ENCODE peak calls at places on chromosomes 5 and 9, in seven cellular contexts. D is uterus, J is body of pancreas, Z is right lobe of liver, F is testis, K is A549, C is gastrocnemius medialis. S is an unnamed sample.

GRCh38 chr5:31329722-31330121 is 136.2 kb downstream of the CDH6 start:
- DNase-seq in Z (no peak), K (no peak), C (no peak), F (no peak), D (no peak), J (no peak), S (no peak)

GRCh38 chr5:181187500-181188213 is 17.3 kb downstream of the TRIM7 start:
- DNase-seq in J (peak), Z (peak), F (peak), D (peak), K (no peak), C (peak), S (peak)

GRCh38 chr9:14533867-14534650 is 159.2 kb downstream of the ZDHHC21 start:
- DNase-seq in Z (no peak), F (no peak), C (no peak), K (no peak), J (no peak), D (no peak), S (no peak)

GRCh38 chr9:15333376-15333881 is 26.4 kb upstream of the TTC39B start:
- DNase-seq in K (no peak), Z (no peak), C (no peak), D (no peak), J (no peak), F (no peak), S (no peak)

GRCh38 chr9:15372385-15373200 is 50.1 kb upstream of the SNAPC3 start:
- DNase-seq in F (no peak), D (no peak), C (no peak), Z (no peak), K (no peak), J (no peak), S (no peak)

GRCh38 chr5:171419663-171420428 is 399 bp downstream of the FGF18 start:
- DNase-seq in K (peak), F (peak), Z (no peak), C (no peak), J (peak), D (no peak), S (no peak)

GRCh38 chr9:35937227-35937626 is 20.7 kb downstream of the OR2S2 start:
- DNase-seq in F (no peak), C (no peak), J (no peak), Z (no peak), K (no peak), D (no peak), S (no peak)

GRCh38 chr9:129282308-129283211 is 104.5 kb upstream of the IER5L start:
- DNase-seq in D (no peak), C (peak), K (no peak), Z (no peak), F (peak), J (peak), S (no peak)

GRCh38 chr9:116617389-116617788 is 69.7 kb upstream of the TRIM32 start:
- DNase-seq in C (no peak), F (no peak), J (no peak), K (no peak), D (no peak), Z (no peak), S (no peak)

GRCh38 chr9:95048225-95049087 is 269.1 kb downstream of the FANCC start:
- DNase-seq in J (peak), Z (peak), F (peak), K (no peak), C (peak), D (peak), S (peak)

GRCh38 chr9:130026583-130027427 is 16.2 kb downstream of the FNBP1 start:
- DNase-seq in K (no peak), J (no peak), D (no peak), C (peak), Z (no peak), F (no peak), S (no peak)

GRCh38 chr9:124861342-124862229 is at the start of the genes ARPC5L and RPL35:
- DNase-seq in C (peak), F (peak), D (peak), K (peak), J (peak), Z (peak), S (peak)

GRCh38 chr5:173201636-173202265 is 33.3 kb downstream of the NKX2-5 start:
- DNase-seq in C (no peak), K (peak), J (no peak), Z (no peak), F (no peak), D (no peak), S (peak)

GRCh38 chr5:36066540-36067210 is at the start of gene UGT3A2:
- DNase-seq in C (no peak), D (no peak), Z (no peak), F (peak), J (no peak), K (no peak), S (no peak)

GRCh38 chr9:95570646-95571045 is 53.9 kb upstream of the PTCH1 start:
- DNase-seq in D (no peak), F (no peak), C (no peak), J (no peak), K (no peak), Z (no peak), S (peak)

GRCh38 chr9:128275198-128276007 is at the start of gene GOLGA2:
- DNase-seq in D (peak), Z (no peak), K (peak), F (peak), J (peak), C (no peak), S (peak)

GRCh38 chr5:102792705-102793104 is 37.6 kb downstream of the PAM start:
- DNase-seq in K (peak), F (no peak), D (no peak), Z (no peak), J (no peak), C (no peak), S (no peak)

GRCh38 chr5:84603557-84604185 is 219.0 kb upstream of the EDIL3 start:
- DNase-seq in D (no peak), J (no peak), Z (no peak), K (no peak), F (no peak), C (no peak), S (no peak)

GRCh38 chr5:140106101-140106500 is 7.8 kb upstream of the PURA start:
- DNase-seq in D (no peak), F (no peak), Z (no peak), C (no peak), K (no peak), J (no peak), S (no peak)

GRCh38 chr9:34550016-34550680 is 27.4 kb upstream of the ENHO start:
- DNase-seq in K (no peak), D (no peak), Z (no peak), F (no peak), C (no peak), J (peak), S (no peak)

GRCh38 chr5:112475747-112476435 is 56.8 kb upstream of the EPB41L4A start:
- DNase-seq in K (no peak), C (no peak), Z (no peak), J (no peak), D (no peak), F (no peak), S (no peak)

DNA sequence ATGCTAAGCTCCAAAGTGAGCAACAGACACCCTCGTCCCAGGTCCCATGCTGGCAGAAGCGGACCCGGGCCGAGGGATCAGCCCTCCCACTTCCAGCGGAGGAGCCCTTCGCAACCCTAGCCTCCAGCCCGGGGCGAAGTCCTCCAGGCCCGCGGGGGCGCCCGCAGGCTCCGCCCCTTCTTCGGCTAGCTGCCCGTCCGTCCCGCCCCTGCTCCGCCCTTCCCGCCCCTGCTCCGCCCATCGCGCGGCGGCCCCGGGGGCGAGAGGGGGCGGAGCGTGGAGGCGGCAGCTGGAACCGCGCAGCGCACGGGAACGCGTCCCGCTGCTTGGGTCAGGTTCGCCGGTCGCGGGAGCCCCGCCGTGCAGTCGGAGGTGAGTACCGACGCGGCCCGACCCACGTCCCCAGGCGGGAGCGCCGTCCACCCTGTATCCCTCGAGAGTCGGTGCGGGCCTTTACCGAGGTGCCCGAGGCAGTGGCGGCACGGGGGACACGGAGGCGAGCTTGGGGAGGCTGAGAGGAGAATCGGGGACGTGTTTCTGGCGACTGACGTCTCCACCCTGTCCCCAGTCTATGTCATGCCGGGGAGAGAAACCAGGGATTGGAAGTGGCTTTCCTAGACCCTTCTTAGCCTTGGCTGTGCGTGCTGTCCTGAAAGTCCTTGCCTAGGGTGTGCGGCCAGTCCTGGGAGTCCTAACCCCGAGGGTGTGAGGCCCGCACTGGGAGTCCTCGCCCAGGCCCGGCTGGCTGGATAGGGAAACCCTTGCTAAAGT is at the start of gene ACO1:
- DNase-seq in F (peak), C (peak), D (peak), Z (peak), K (peak), J (peak), S (peak)
- TF ChIP-seq POLR2A in F (peak), C (peak), D (peak), Z (peak), K (peak), J (peak), S (peak)

GRCh38 chr9:33264473-33265177 is at the start of the genes BAG1 and CHMP5:
- DNase-seq in F (peak), K (peak), D (peak), J (peak), Z (peak), C (peak), S (peak)
- TF ChIP-seq POLR2A in F (no peak), K (peak), D (peak), J (peak), Z (peak), C (peak), S (peak)

GRCh38 chr9:120868676-120869359 is 8.2 kb downstream of the PHF19 start:
- DNase-seq in K (peak), J (peak), D (peak), F (peak), Z (peak), C (peak), S (no peak)
- TF ChIP-seq POLR2A in K (peak), J (peak), D (peak), F (no peak), Z (no peak), C (peak), S (no peak)

DNA sequence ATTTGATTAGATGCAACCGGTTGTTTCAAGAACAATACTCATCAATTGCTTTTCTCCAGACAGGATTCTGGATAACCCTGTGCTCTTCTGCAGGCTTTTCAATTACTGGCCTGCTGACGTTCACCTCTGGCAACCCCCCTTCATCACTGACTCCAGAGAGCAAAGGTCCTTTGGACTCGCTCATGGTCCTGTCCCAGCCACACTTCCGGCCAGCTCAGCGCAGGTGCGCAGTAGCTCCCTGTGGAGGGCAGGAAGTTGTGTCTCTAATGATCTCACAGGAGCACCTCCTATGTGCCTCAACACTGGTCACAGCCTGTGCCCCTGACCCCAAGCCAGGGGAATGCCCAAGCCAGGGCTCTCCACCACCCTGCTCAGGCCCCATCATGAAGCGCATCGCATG is 44.0 kb downstream of the OLFM1 start:
- DNase-seq in Z (peak), J (no peak), K (no peak), C (no peak), F (no peak), D (no peak), S (no peak)
- TF ChIP-seq POLR2A in Z (no peak), J (no peak), K (no peak), C (no peak), F (no peak), D (no peak), S (no peak)

GRCh38 chr5:141654298-141654697 is 3.1 kb upstream of the FCHSD1 start:
- DNase-seq in J (no peak), F (no peak), C (no peak), Z (no peak), D (no peak), K (no peak), S (peak)

GRCh38 chr5:141651728-141652105 is 499 bp upstream of the FCHSD1 start:
- DNase-seq in Z (no peak), K (no peak), C (no peak), F (no peak), J (no peak), D (no peak), S (no peak)

GRCh38 chr5:141649056-141649688 is 2.0 kb downstream of the FCHSD1 start:
- DNase-seq in K (no peak), D (peak), Z (no peak), F (no peak), J (peak), C (no peak), S (no peak)

GRCh38 chr5:141649972-141650371 is 1.2 kb downstream of the FCHSD1 start:
- DNase-seq in J (no peak), Z (no peak), D (no peak), K (no peak), F (no peak), C (no peak), S (no peak)

DNA sequence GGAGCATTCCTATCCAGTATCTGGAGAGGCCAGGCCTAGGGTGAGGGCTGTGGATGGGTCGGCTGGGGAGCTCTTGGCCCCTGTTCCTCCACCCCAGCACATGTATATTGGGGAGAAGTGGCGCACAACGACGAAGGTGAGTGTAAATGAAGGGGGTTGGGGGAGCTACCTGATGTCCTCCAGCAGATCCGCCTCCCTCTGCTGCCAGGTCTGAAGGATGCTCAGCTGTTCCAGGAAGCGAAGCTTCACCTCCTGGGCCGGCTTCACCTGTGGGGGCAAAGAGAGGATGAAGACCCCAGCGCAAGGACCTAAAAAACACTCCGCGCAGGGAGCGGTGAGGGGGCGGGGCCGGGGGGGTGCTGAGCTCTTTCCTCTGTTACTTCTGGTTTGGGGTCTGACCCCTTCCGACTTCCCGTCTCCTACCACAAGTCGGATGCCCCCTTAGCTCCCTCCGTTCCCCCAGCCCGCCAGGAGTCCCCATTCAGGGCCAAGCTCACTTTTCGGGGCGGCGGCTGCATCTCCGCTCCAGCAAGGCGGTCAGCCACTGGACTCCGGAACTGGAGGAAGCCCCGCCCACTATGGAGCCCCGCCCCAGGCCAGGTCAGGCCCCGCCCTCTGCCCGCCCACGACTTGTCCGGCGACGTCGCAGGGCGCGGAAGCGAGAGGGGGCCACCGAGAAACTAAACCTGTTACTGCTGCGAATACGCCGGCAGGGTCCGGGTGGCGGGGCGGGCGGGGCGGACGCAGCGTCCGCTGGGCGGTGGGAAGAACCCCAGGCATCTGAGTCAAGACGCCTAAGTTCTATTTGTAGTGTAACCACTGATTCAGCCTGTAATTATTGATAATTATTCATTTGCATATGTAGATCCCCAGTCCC is at the start of gene FCHSD1:
- DNase-seq in D (peak), K (peak), J (peak), Z (peak), C (peak), F (peak), S (peak)
- TF ChIP-seq POLR2A in D (peak), K (peak), J (no peak), Z (peak), C (peak), F (no peak), S (peak)

GRCh38 chr5:143347698-143348344 is 55.7 kb downstream of the NR3C1 start:
- DNase-seq in C (no peak), J (no peak), K (no peak), F (no peak), Z (no peak), D (no peak), S (no peak)

GRCh38 chr5:143343042-143343441 is 60.4 kb downstream of the NR3C1 start:
- DNase-seq in Z (no peak), C (no peak), J (no peak), K (no peak), D (no peak), F (no peak), S (no peak)

GRCh38 chr5:143349127-143349526 is 54.4 kb downstream of the NR3C1 start:
- DNase-seq in Z (no peak), D (no peak), J (no peak), C (no peak), K (no peak), F (no peak), S (no peak)

GRCh38 chr5:143342607-143343006 is 60.9 kb downstream of the NR3C1 start:
- DNase-seq in D (no peak), Z (no peak), F (no peak), J (no peak), C (no peak), K (no peak), S (no peak)

GRCh38 chr5:143345671-143346440 is 57.6 kb downstream of the NR3C1 start:
- DNase-seq in J (no peak), D (no peak), Z (no peak), C (no peak), K (no peak), F (no peak), S (no peak)
- TF ChIP-seq POLR2A in J (no peak), D (no peak), Z (no peak), C (no peak), K (no peak), F (no peak), S (no peak)

DNA sequence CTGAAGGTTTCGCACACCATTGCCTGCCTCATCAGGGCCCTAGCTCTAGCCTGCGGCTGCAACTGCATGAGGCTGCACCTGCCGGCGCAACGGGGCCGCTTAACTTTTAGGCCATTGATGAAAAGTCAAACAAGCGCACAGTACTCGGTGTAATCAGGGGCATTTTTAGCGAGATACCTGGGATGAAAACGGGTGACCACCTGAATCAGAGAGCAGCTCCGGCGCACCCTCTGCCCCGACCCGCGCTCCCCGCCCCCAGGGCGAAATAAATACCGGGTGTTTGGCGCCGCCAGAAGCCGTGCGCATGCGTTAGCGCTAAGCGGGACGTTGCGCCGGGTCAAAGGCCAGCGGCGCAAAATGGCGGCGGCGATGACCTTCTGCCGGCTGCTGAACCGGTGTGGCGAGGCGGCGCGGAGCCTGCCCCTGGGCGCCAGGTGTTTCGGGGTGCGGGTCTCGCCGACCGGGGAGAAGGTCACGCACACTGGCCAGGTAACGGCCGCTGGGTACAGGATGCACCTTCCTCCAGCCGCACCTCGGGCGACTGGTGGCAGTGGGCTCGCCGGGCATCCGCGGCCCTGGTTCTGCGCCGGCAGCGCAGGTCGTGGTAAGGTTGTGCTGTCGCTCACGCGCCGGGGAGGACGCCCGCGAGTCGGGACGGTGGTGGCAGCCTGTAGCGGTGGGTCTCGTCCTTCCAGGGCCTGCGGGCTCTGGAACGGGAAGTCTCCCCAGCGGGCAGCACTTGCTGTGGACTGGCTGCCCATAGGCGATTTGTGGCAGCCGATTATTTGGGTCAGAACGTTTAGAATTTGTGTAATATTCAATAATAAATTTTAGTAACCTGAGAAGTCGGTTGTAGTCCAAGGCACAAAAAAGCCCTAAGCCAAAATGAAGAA is at the start of gene NDUFS6:
- DNase-seq in D (peak), K (peak), F (peak), C (peak), Z (peak), J (peak), S (peak)
- TF ChIP-seq POLR2A in D (peak), K (peak), F (no peak), C (peak), Z (no peak), J (no peak), S (peak)